ENCODE peak calls at places on chromosome 21, in four cellular contexts. Q is GM12878, W is K562, S is endothelial cell of umbilical vein. Y is an unnamed sample.

GRCh38 chr21:38804030-38804616 is 1.6 kb upstream of the ETS2 start:
- DNase-seq in Q (no peak), W (no peak), S (no peak), Y (no peak)

GRCh38 chr21:31107871-31108270 is 69.6 kb upstream of the KRTAP19-8 start:
- DNase-seq in Q (no peak), W (no peak), S (no peak), Y (no peak)

GRCh38 chr21:33403128-33403785 is at the start of gene IFNGR2:
- DNase-seq in Q (no peak), W (peak), S (no peak), Y (no peak)

GRCh38 chr21:46538851-46539666 is 65.8 kb downstream of the S100B start:
- DNase-seq in Q (no peak), W (no peak), S (no peak), Y (no peak)

GRCh38 chr21:15152591-15152990 is 87.8 kb upstream of the NRIP1 start:
- DNase-seq in Q (no peak), W (no peak), S (no peak), Y (no peak)

GRCh38 chr21:31255846-31256395 is 88.1 kb downstream of the TIAM1 start:
- DNase-seq in Q (no peak), W (no peak), S (no peak), Y (no peak)

GRCh38 chr21:38402795-38403194 is 95.5 kb downstream of the ERG start:
- DNase-seq in Q (no peak), W (no peak), S (no peak), Y (no peak)

GRCh38 chr21:18529253-18529652 is 125.7 kb upstream of the TMPRSS15 start:
- DNase-seq in Q (no peak), W (no peak), S (peak), Y (no peak)

GRCh38 chr21:25171438-25171837 is 435.8 kb downstream of the MRPL39 start:
- DNase-seq in Q (no peak), W (no peak), S (no peak), Y (peak)

GRCh38 chr21:33760641-33761103 is 118.4 kb downstream of the ITSN1 start:
- DNase-seq in Q (no peak), W (no peak), S (peak), Y (no peak)

GRCh38 chr21:27590271-27590670 is 623.4 kb upstream of the ADAMTS5 start:
- DNase-seq in Q (no peak), W (no peak), S (peak), Y (no peak)

GRCh38 chr21:46005081-46005480 is 23.5 kb downstream of the COL6A1 start:
- DNase-seq in Q (no peak), W (no peak), S (no peak), Y (no peak)

GRCh38 chr21:44713846-44714245 is 2.5 kb upstream of the TSPEAR start:
- DNase-seq in Q (no peak), W (no peak), S (no peak), Y (no peak)

GRCh38 chr21:14864211-14865021 is 200.4 kb downstream of the NRIP1 start:
- DNase-seq in Q (no peak), W (peak), S (peak), Y (no peak)

GRCh38 chr21:21146587-21147373 is 148.6 kb downstream of the NCAM2 start:
- DNase-seq in Q (no peak), W (peak), S (no peak), Y (no peak)

GRCh38 chr21:14889080-14889805 is 175.6 kb downstream of the NRIP1 start:
- DNase-seq in Q (no peak), W (no peak), S (no peak), Y (no peak)

GRCh38 chr21:39630191-39630591 is 17.5 kb downstream of the B3GALT5 start:
- DNase-seq in Q (no peak), W (no peak), S (no peak), Y (no peak)

GRCh38 chr21:46120301-46121285 is 22.7 kb downstream of the COL6A2 start:
- DNase-seq in Q (no peak), W (no peak), S (no peak), Y (no peak)

GRCh38 chr21:44734026-44734745 is 22.8 kb upstream of the TSPEAR start:
- DNase-seq in Q (no peak), W (no peak), S (no peak), Y (no peak)

GRCh38 chr21:39452207-39452964 is 616 bp downstream of the SH3BGR start:
- DNase-seq in Q (no peak), W (no peak), S (no peak), Y (no peak)

GRCh38 chr21:35136586-35137254 is 87.6 kb upstream of the RUNX1 start:
- DNase-seq in Q (no peak), W (peak), S (peak), Y (no peak)
- H3K9ac ChIP-seq in Q (no peak), W (no peak), S (no peak), Y (no peak)

GRCh38 chr21:28882345-28882744 is 110.3 kb downstream of the LTN1 start:
- DNase-seq in Q (no peak), W (no peak), S (no peak), Y (no peak)

GRCh38 chr21:28884481-28884880 is 108.2 kb downstream of the LTN1 start:
- DNase-seq in Q (no peak), W (peak), S (no peak), Y (no peak)

GRCh38 chr21:28885853-28886177 is 106.9 kb downstream of the LTN1 start:
- DNase-seq in Q (no peak), W (peak), S (no peak), Y (peak)

GRCh38 chr21:28884976-28885852 is 107.5 kb downstream of the LTN1 start:
- DNase-seq in Q (peak), W (peak), S (peak), Y (peak)

GRCh38 chr21:28883931-28884330 is 108.7 kb downstream of the LTN1 start:
- DNase-seq in Q (no peak), W (peak), S (no peak), Y (no peak)
- H3K4me3 ChIP-seq in Q (peak), W (peak), S (no peak), Y (peak)

GRCh38 chr21:16741228-16741665 is 771.6 kb upstream of the CXADR start:
- DNase-seq in Q (no peak), W (no peak), S (no peak), Y (no peak)

DNA sequence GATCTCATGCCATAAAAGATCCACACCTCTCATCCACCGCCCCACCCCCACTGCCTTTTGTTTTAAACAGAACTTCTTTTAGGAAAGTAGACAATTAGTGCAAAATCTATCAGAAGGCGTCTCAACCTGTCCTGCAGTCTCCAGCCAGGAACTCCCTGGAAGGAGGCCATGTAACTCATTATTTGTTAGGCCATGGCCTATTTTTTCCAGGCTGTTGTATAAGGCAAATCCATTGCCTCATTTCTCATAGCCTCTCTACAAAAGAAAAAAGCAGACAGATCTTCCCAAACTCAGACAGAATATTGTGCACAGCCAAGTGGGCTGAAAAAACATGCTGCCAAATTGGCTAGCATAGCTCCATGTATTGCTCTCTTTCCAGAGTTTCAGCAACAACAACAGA is 770.7 kb upstream of the CXADR start:
- DNase-seq in Q (no peak), W (no peak), S (no peak), Y (no peak)
- TF ChIP-seq POLR2AphosphoS5 in Q (no peak), W (no peak), S (no peak), Y (no peak)

GRCh38 chr21:41865002-41865777 is 14.0 kb downstream of the PRDM15 start:
- DNase-seq in Q (peak), W (peak), S (no peak), Y (no peak)

GRCh38 chr21:41866274-41866809 is 12.8 kb downstream of the PRDM15 start:
- DNase-seq in Q (no peak), W (no peak), S (no peak), Y (no peak)

GRCh38 chr21:41869771-41870170 is 9.4 kb downstream of the PRDM15 start:
- DNase-seq in Q (no peak), W (no peak), S (no peak), Y (no peak)

GRCh38 chr21:41867313-41867712 is 11.8 kb downstream of the PRDM15 start:
- DNase-seq in Q (no peak), W (no peak), S (no peak), Y (no peak)

DNA sequence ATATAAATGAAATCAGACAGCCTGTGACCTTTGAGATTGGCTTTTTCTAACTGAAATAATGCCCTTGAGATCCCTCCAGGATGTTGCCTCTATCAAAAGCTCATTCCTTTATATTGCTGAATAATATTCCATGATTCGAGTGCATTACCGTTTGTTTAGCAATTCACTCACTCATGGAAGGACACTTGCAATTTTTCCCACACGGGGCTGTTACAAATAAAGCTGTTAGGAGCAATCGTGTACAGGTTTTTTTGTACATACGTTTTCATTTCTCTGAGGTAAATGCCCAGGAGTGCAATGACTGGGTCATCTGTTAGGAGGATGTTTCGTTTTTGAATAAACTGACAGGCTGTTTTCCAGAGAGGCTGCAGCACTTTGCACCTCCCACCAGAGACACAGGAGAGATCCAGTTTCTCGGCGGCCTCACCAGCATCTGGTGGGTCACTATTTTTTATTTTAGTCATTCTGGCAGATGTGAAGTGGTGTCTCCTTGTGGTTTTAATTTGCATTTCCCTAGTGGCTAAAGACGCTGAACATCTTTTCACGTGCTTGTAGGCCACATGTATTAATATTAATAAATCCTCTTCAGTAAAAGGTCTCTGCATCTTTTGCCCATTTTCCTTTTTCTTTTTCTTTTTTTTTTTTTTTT is 11.0 kb downstream of the PRDM15 start:
- DNase-seq in Q (peak), W (no peak), S (no peak), Y (no peak)
- H3K9ac ChIP-seq in Q (peak), W (no peak), S (no peak), Y (no peak)